ENCODE peak calls at places on chromosomes 16 and 17, in seven cellular contexts. One of them, this sample, is unnamed.

GRCh38 chr17:1562178-1562643 is 381 bp downstream of the PITPNA start:
- DNase-seq in NCI-H1417: peak
- DNase-seq in skeletal muscle cell: no peak
- DNase-seq in ELR: peak
- DNase-seq in left ventricle myocardium inferior: peak
- DNase-seq in HL-60: no peak
- DNase-seq in thoracic aorta: no peak
- DNase-seq in this sample: no peak

GRCh38 chr16:5770118-5770517 is 672.5 kb upstream of the EEF2KMT start:
- DNase-seq in HL-60: no peak
- DNase-seq in skeletal muscle cell: no peak
- DNase-seq in NCI-H1417: no peak
- DNase-seq in left ventricle myocardium inferior: no peak
- DNase-seq in thoracic aorta: no peak
- DNase-seq in ELR: no peak
- DNase-seq in this sample: no peak

GRCh38 chr16:12027091-12027490 is 50.6 kb downstream of the SNX29 start:
- DNase-seq in ELR: no peak
- DNase-seq in left ventricle myocardium inferior: no peak
- DNase-seq in thoracic aorta: no peak
- DNase-seq in NCI-H1417: peak
- DNase-seq in HL-60: no peak
- DNase-seq in skeletal muscle cell: no peak
- DNase-seq in this sample: no peak

GRCh38 chr17:43601280-43602050 is 55.3 kb upstream of the ETV4 start:
- DNase-seq in left ventricle myocardium inferior: peak
- DNase-seq in NCI-H1417: no peak
- DNase-seq in ELR: no peak
- DNase-seq in thoracic aorta: peak
- DNase-seq in HL-60: no peak
- DNase-seq in skeletal muscle cell: no peak
- DNase-seq in this sample: no peak

GRCh38 chr16:57412584-57412983 is 8.0 kb downstream of the CCL17 start:
- DNase-seq in left ventricle myocardium inferior: no peak
- DNase-seq in HL-60: no peak
- DNase-seq in skeletal muscle cell: no peak
- DNase-seq in ELR: no peak
- DNase-seq in thoracic aorta: no peak
- DNase-seq in NCI-H1417: no peak
- DNase-seq in this sample: no peak

GRCh38 chr17:55727920-55728319 is 5.3 kb upstream of the TMEM100 start:
- DNase-seq in left ventricle myocardium inferior: no peak
- DNase-seq in ELR: peak
- DNase-seq in HL-60: no peak
- DNase-seq in NCI-H1417: no peak
- DNase-seq in skeletal muscle cell: no peak
- DNase-seq in thoracic aorta: no peak
- DNase-seq in this sample: no peak

GRCh38 chr16:87123356-87124001 is 193.7 kb downstream of the C16orf95 start:
- DNase-seq in ELR: peak
- DNase-seq in left ventricle myocardium inferior: no peak
- DNase-seq in NCI-H1417: no peak
- DNase-seq in thoracic aorta: no peak
- DNase-seq in HL-60: no peak
- DNase-seq in skeletal muscle cell: no peak
- DNase-seq in this sample: no peak

GRCh38 chr16:57624806-57625500 is 3.5 kb upstream of the ADGRG1 start:
- DNase-seq in HL-60: no peak
- DNase-seq in NCI-H1417: no peak
- DNase-seq in left ventricle myocardium inferior: no peak
- DNase-seq in skeletal muscle cell: no peak
- DNase-seq in thoracic aorta: no peak
- DNase-seq in ELR: no peak
- DNase-seq in this sample: no peak

GRCh38 chr17:81735181-81736102 is 23.4 kb downstream of the SLC25A10 start:
- DNase-seq in HL-60: peak
- DNase-seq in ELR: peak
- DNase-seq in left ventricle myocardium inferior: no peak
- DNase-seq in thoracic aorta: no peak
- DNase-seq in NCI-H1417: peak
- DNase-seq in skeletal muscle cell: no peak
- DNase-seq in this sample: peak

GRCh38 chr16:8964462-8964861 is 756 bp upstream of the USP7 start:
- DNase-seq in skeletal muscle cell: no peak
- DNase-seq in thoracic aorta: no peak
- DNase-seq in NCI-H1417: no peak
- DNase-seq in left ventricle myocardium inferior: no peak
- DNase-seq in ELR: no peak
- DNase-seq in HL-60: no peak
- DNase-seq in this sample: no peak

GRCh38 chr17:37160940-37161339 is 212.2 kb downstream of the AATF start:
- DNase-seq in skeletal muscle cell: no peak
- DNase-seq in HL-60: no peak
- DNase-seq in left ventricle myocardium inferior: no peak
- DNase-seq in ELR: peak
- DNase-seq in thoracic aorta: no peak
- DNase-seq in NCI-H1417: no peak
- DNase-seq in this sample: no peak

GRCh38 chr17:48392836-48393235 is 37.2 kb downstream of the SKAP1 start:
- DNase-seq in left ventricle myocardium inferior: no peak
- DNase-seq in NCI-H1417: no peak
- DNase-seq in HL-60: no peak
- DNase-seq in skeletal muscle cell: no peak
- DNase-seq in ELR: no peak
- DNase-seq in thoracic aorta: no peak
- DNase-seq in this sample: no peak

GRCh38 chr17:59707971-59708425 is 544 bp downstream of the VMP1 start:
- DNase-seq in ELR: no peak
- DNase-seq in left ventricle myocardium inferior: no peak
- DNase-seq in thoracic aorta: no peak
- DNase-seq in skeletal muscle cell: no peak
- DNase-seq in NCI-H1417: no peak
- DNase-seq in HL-60: no peak
- DNase-seq in this sample: no peak

GRCh38 chr16:28923652-28924398 is 1.2 kb downstream of the RABEP2 start:
- DNase-seq in ELR: no peak
- DNase-seq in left ventricle myocardium inferior: no peak
- DNase-seq in thoracic aorta: no peak
- DNase-seq in HL-60: peak
- DNase-seq in skeletal muscle cell: no peak
- DNase-seq in NCI-H1417: no peak
- DNase-seq in this sample: no peak

GRCh38 chr16:77307764-77308561 is 108.8 kb downstream of the SYCE1L start:
- DNase-seq in ELR: peak
- DNase-seq in NCI-H1417: no peak
- DNase-seq in skeletal muscle cell: peak
- DNase-seq in thoracic aorta: no peak
- DNase-seq in left ventricle myocardium inferior: no peak
- DNase-seq in HL-60: no peak
- DNase-seq in this sample: no peak

GRCh38 chr17:78736526-78737079 is 45.5 kb downstream of the CYTH1 start:
- DNase-seq in ELR: no peak
- DNase-seq in thoracic aorta: no peak
- DNase-seq in left ventricle myocardium inferior: peak
- DNase-seq in NCI-H1417: no peak
- DNase-seq in HL-60: peak
- DNase-seq in skeletal muscle cell: no peak
- DNase-seq in this sample: peak

GRCh38 chr17:18037482-18037881 is 1.5 kb downstream of the ATPAF2 start:
- DNase-seq in ELR: no peak
- DNase-seq in skeletal muscle cell: no peak
- DNase-seq in NCI-H1417: no peak
- DNase-seq in left ventricle myocardium inferior: no peak
- DNase-seq in HL-60: no peak
- DNase-seq in thoracic aorta: no peak
- DNase-seq in this sample: no peak

GRCh38 chr17:82309656-82310570 is 7.5 kb downstream of the CD7 start:
- DNase-seq in HL-60: no peak
- DNase-seq in NCI-H1417: no peak
- DNase-seq in ELR: no peak
- DNase-seq in skeletal muscle cell: no peak
- DNase-seq in left ventricle myocardium inferior: no peak
- DNase-seq in thoracic aorta: no peak
- DNase-seq in this sample: no peak

GRCh38 chr17:44775136-44775837 is 16.5 kb downstream of the ADAM11 start:
- DNase-seq in NCI-H1417: peak
- DNase-seq in left ventricle myocardium inferior: peak
- DNase-seq in thoracic aorta: peak
- DNase-seq in ELR: peak
- DNase-seq in HL-60: peak
- DNase-seq in skeletal muscle cell: peak
- DNase-seq in this sample: peak

GRCh38 chr16:58026139-58026704 is 668 bp downstream of the MMP15 start:
- DNase-seq in NCI-H1417: peak
- DNase-seq in thoracic aorta: no peak
- DNase-seq in skeletal muscle cell: no peak
- DNase-seq in HL-60: no peak
- DNase-seq in ELR: peak
- DNase-seq in left ventricle myocardium inferior: peak
- DNase-seq in this sample: no peak

GRCh38 chr17:68512967-68513474 is 791 bp downstream of the PRKAR1A start:
- DNase-seq in skeletal muscle cell: no peak
- DNase-seq in thoracic aorta: no peak
- DNase-seq in HL-60: no peak
- DNase-seq in NCI-H1417: peak
- DNase-seq in ELR: peak
- DNase-seq in left ventricle myocardium inferior: no peak
- DNase-seq in this sample: peak

GRCh38 chr16:65838001-65838400 is 528.5 kb upstream of the CDH5 start:
- DNase-seq in HL-60: peak
- DNase-seq in left ventricle myocardium inferior: no peak
- DNase-seq in skeletal muscle cell: no peak
- DNase-seq in thoracic aorta: no peak
- DNase-seq in NCI-H1417: no peak
- DNase-seq in ELR: no peak
- DNase-seq in this sample: no peak

GRCh38 chr16:29993191-29993902 is 2.1 kb downstream of the HIRIP3 start:
- DNase-seq in thoracic aorta: no peak
- DNase-seq in NCI-H1417: no peak
- DNase-seq in ELR: no peak
- DNase-seq in left ventricle myocardium inferior: no peak
- DNase-seq in skeletal muscle cell: no peak
- DNase-seq in HL-60: no peak
- DNase-seq in this sample: no peak

GRCh38 chr17:76528156-76528527 is 9.4 kb downstream of the CYGB start:
- DNase-seq in NCI-H1417: no peak
- DNase-seq in skeletal muscle cell: no peak
- DNase-seq in thoracic aorta: no peak
- DNase-seq in ELR: no peak
- DNase-seq in HL-60: no peak
- DNase-seq in left ventricle myocardium inferior: peak
- DNase-seq in this sample: no peak

GRCh38 chr17:2841606-2842005 is 45.4 kb downstream of the RAP1GAP2 start:
- DNase-seq in left ventricle myocardium inferior: no peak
- DNase-seq in ELR: peak
- DNase-seq in HL-60: no peak
- DNase-seq in thoracic aorta: no peak
- DNase-seq in NCI-H1417: no peak
- DNase-seq in skeletal muscle cell: no peak
- DNase-seq in this sample: no peak

GRCh38 chr16:47470211-47470610 is 9.1 kb downstream of the PHKB start:
- DNase-seq in HL-60: no peak
- DNase-seq in left ventricle myocardium inferior: no peak
- DNase-seq in NCI-H1417: no peak
- DNase-seq in ELR: no peak
- DNase-seq in thoracic aorta: no peak
- DNase-seq in skeletal muscle cell: no peak
- DNase-seq in this sample: no peak

GRCh38 chr17:78397681-78398101 is 19.2 kb downstream of the PGS1 start:
- DNase-seq in skeletal muscle cell: no peak
- DNase-seq in NCI-H1417: no peak
- DNase-seq in ELR: no peak
- DNase-seq in left ventricle myocardium inferior: peak
- DNase-seq in HL-60: no peak
- DNase-seq in thoracic aorta: peak
- DNase-seq in this sample: no peak